ENCODE peak calls at places on chromosomes 6 and 20, in ten cellular contexts. One of them, this sample, is unnamed.

GRCh38 chr6:135314543-135314942 is 133.4 kb downstream of the MYB start:
- DNase-seq in OCI-LY7: peak; percentile 14
- DNase-seq in left ventricle myocardium inferior: no peak
- DNase-seq in activated CD4-positive, alpha-beta T cell treated with anti-CD3 and anti-CD28 coated beads, Interleukin-2, amount 50 U/mL, for 4 hours: no peak
- DNase-seq in progenitor cell of endocrine pancreas: no peak
- DNase-seq in T-helper 17 cell: no peak
- DNase-seq in bronchial epithelial cell: no peak
- DNase-seq in NCI-H1417: no peak
- DNase-seq in immature natural killer cell: no peak
- DNase-seq in astrocyte of the spinal cord: no peak
- DNase-seq in this sample: no peak

GRCh38 chr6:117840541-117840983 is 66.5 kb upstream of the SLC35F1 start:
- DNase-seq in progenitor cell of endocrine pancreas: peak; percentile 12
- DNase-seq in left ventricle myocardium inferior: no peak
- DNase-seq in immature natural killer cell: no peak
- DNase-seq in T-helper 17 cell: no peak
- DNase-seq in astrocyte of the spinal cord: peak; percentile 76
- DNase-seq in OCI-LY7: peak; percentile 37
- DNase-seq in bronchial epithelial cell: peak; percentile 48
- DNase-seq in NCI-H1417: peak; percentile 48
- DNase-seq in activated CD4-positive, alpha-beta T cell treated with anti-CD3 and anti-CD28 coated beads, Interleukin-2, amount 50 U/mL, for 4 hours: no peak
- DNase-seq in this sample: no peak

GRCh38 chr6:103327079-103327478 is 1532.6 kb downstream of the HACE1 start:
- DNase-seq in progenitor cell of endocrine pancreas: no peak
- DNase-seq in NCI-H1417: no peak
- DNase-seq in astrocyte of the spinal cord: no peak
- DNase-seq in left ventricle myocardium inferior: no peak
- DNase-seq in immature natural killer cell: no peak
- DNase-seq in OCI-LY7: no peak
- DNase-seq in activated CD4-positive, alpha-beta T cell treated with anti-CD3 and anti-CD28 coated beads, Interleukin-2, amount 50 U/mL, for 4 hours: no peak
- DNase-seq in T-helper 17 cell: no peak
- DNase-seq in bronchial epithelial cell: no peak
- DNase-seq in this sample: no peak

GRCh38 chr6:123997223-123997622 is 193.6 kb downstream of the NKAIN2 start:
- DNase-seq in progenitor cell of endocrine pancreas: no peak
- DNase-seq in left ventricle myocardium inferior: no peak
- DNase-seq in immature natural killer cell: no peak
- DNase-seq in bronchial epithelial cell: no peak
- DNase-seq in NCI-H1417: peak; percentile 94
- DNase-seq in T-helper 17 cell: no peak
- DNase-seq in activated CD4-positive, alpha-beta T cell treated with anti-CD3 and anti-CD28 coated beads, Interleukin-2, amount 50 U/mL, for 4 hours: no peak
- DNase-seq in OCI-LY7: peak; percentile 0
- DNase-seq in astrocyte of the spinal cord: no peak
- DNase-seq in this sample: no peak

GRCh38 chr6:110999634-111000270 is 17.9 kb downstream of the RPF2 start:
- DNase-seq in activated CD4-positive, alpha-beta T cell treated with anti-CD3 and anti-CD28 coated beads, Interleukin-2, amount 50 U/mL, for 4 hours: no peak
- DNase-seq in bronchial epithelial cell: peak; percentile 44
- DNase-seq in progenitor cell of endocrine pancreas: no peak
- DNase-seq in NCI-H1417: no peak
- DNase-seq in astrocyte of the spinal cord: peak; percentile 55
- DNase-seq in left ventricle myocardium inferior: no peak
- DNase-seq in OCI-LY7: peak; percentile 31
- DNase-seq in T-helper 17 cell: no peak
- DNase-seq in immature natural killer cell: no peak
- DNase-seq in this sample: peak; percentile 43

GRCh38 chr6:92708945-92709344 is 710.4 kb downstream of the EPHA7 start:
- DNase-seq in activated CD4-positive, alpha-beta T cell treated with anti-CD3 and anti-CD28 coated beads, Interleukin-2, amount 50 U/mL, for 4 hours: no peak
- DNase-seq in NCI-H1417: no peak
- DNase-seq in left ventricle myocardium inferior: no peak
- DNase-seq in astrocyte of the spinal cord: no peak
- DNase-seq in T-helper 17 cell: no peak
- DNase-seq in bronchial epithelial cell: no peak
- DNase-seq in immature natural killer cell: no peak
- DNase-seq in OCI-LY7: no peak
- DNase-seq in progenitor cell of endocrine pancreas: no peak
- DNase-seq in this sample: no peak

GRCh38 chr6:31038559-31038958 is 28.3 kb downstream of the MUC22 start:
- DNase-seq in astrocyte of the spinal cord: no peak
- DNase-seq in activated CD4-positive, alpha-beta T cell treated with anti-CD3 and anti-CD28 coated beads, Interleukin-2, amount 50 U/mL, for 4 hours: no peak
- DNase-seq in left ventricle myocardium inferior: no peak
- DNase-seq in immature natural killer cell: no peak
- DNase-seq in OCI-LY7: no peak
- DNase-seq in bronchial epithelial cell: no peak
- DNase-seq in progenitor cell of endocrine pancreas: no peak
- DNase-seq in NCI-H1417: no peak
- DNase-seq in T-helper 17 cell: no peak
- DNase-seq in this sample: no peak

GRCh38 chr6:67165606-67166005 is 1458.6 kb upstream of the EYS start:
- DNase-seq in immature natural killer cell: no peak
- DNase-seq in bronchial epithelial cell: no peak
- DNase-seq in activated CD4-positive, alpha-beta T cell treated with anti-CD3 and anti-CD28 coated beads, Interleukin-2, amount 50 U/mL, for 4 hours: no peak
- DNase-seq in NCI-H1417: no peak
- DNase-seq in T-helper 17 cell: no peak
- DNase-seq in OCI-LY7: no peak
- DNase-seq in progenitor cell of endocrine pancreas: no peak
- DNase-seq in left ventricle myocardium inferior: no peak
- DNase-seq in astrocyte of the spinal cord: no peak
- DNase-seq in this sample: no peak

GRCh38 chr20:25046181-25046641 is 11.7 kb downstream of the ACSS1 start:
- DNase-seq in left ventricle myocardium inferior: peak; percentile 78
- DNase-seq in T-helper 17 cell: no peak
- DNase-seq in astrocyte of the spinal cord: no peak
- DNase-seq in immature natural killer cell: no peak
- DNase-seq in OCI-LY7: no peak
- DNase-seq in NCI-H1417: no peak
- DNase-seq in activated CD4-positive, alpha-beta T cell treated with anti-CD3 and anti-CD28 coated beads, Interleukin-2, amount 50 U/mL, for 4 hours: no peak
- DNase-seq in bronchial epithelial cell: no peak
- DNase-seq in progenitor cell of endocrine pancreas: no peak
- DNase-seq in this sample: no peak

GRCh38 chr20:35284992-35285805 is 627 bp upstream of the EIF6 start:
- DNase-seq in immature natural killer cell: no peak
- DNase-seq in activated CD4-positive, alpha-beta T cell treated with anti-CD3 and anti-CD28 coated beads, Interleukin-2, amount 50 U/mL, for 4 hours: no peak
- DNase-seq in astrocyte of the spinal cord: no peak
- DNase-seq in progenitor cell of endocrine pancreas: no peak
- DNase-seq in T-helper 17 cell: no peak
- DNase-seq in OCI-LY7: no peak
- DNase-seq in bronchial epithelial cell: no peak
- DNase-seq in left ventricle myocardium inferior: no peak
- DNase-seq in NCI-H1417: no peak
- DNase-seq in this sample: no peak

GRCh38 chr6:118408863-118409262 is 139.2 kb upstream of the PLN start:
- DNase-seq in progenitor cell of endocrine pancreas: no peak
- DNase-seq in left ventricle myocardium inferior: no peak
- DNase-seq in bronchial epithelial cell: no peak
- DNase-seq in activated CD4-positive, alpha-beta T cell treated with anti-CD3 and anti-CD28 coated beads, Interleukin-2, amount 50 U/mL, for 4 hours: no peak
- DNase-seq in T-helper 17 cell: no peak
- DNase-seq in OCI-LY7: no peak
- DNase-seq in immature natural killer cell: no peak
- DNase-seq in astrocyte of the spinal cord: no peak
- DNase-seq in NCI-H1417: no peak
- DNase-seq in this sample: no peak

GRCh38 chr20:19269737-19270325 is 57.4 kb downstream of the SLC24A3 start:
- DNase-seq in bronchial epithelial cell: peak; percentile 8
- DNase-seq in immature natural killer cell: no peak
- DNase-seq in progenitor cell of endocrine pancreas: no peak
- DNase-seq in T-helper 17 cell: no peak
- DNase-seq in activated CD4-positive, alpha-beta T cell treated with anti-CD3 and anti-CD28 coated beads, Interleukin-2, amount 50 U/mL, for 4 hours: no peak
- DNase-seq in OCI-LY7: no peak
- DNase-seq in astrocyte of the spinal cord: peak; percentile 66
- DNase-seq in left ventricle myocardium inferior: no peak
- DNase-seq in NCI-H1417: no peak
- DNase-seq in this sample: no peak

GRCh38 chr6:134077301-134077700 is 24.9 kb upstream of the SLC2A12 start:
- DNase-seq in T-helper 17 cell: no peak
- DNase-seq in bronchial epithelial cell: peak; percentile 54
- DNase-seq in activated CD4-positive, alpha-beta T cell treated with anti-CD3 and anti-CD28 coated beads, Interleukin-2, amount 50 U/mL, for 4 hours: no peak
- DNase-seq in immature natural killer cell: no peak
- DNase-seq in OCI-LY7: no peak
- DNase-seq in NCI-H1417: no peak
- DNase-seq in left ventricle myocardium inferior: no peak
- DNase-seq in progenitor cell of endocrine pancreas: no peak
- DNase-seq in astrocyte of the spinal cord: peak; percentile 51
- DNase-seq in this sample: peak; percentile 34

GRCh38 chr6:137389150-137389664 is 105.0 kb downstream of the OLIG3 start:
- DNase-seq in progenitor cell of endocrine pancreas: no peak
- DNase-seq in activated CD4-positive, alpha-beta T cell treated with anti-CD3 and anti-CD28 coated beads, Interleukin-2, amount 50 U/mL, for 4 hours: peak; percentile 69
- DNase-seq in T-helper 17 cell: peak; percentile 35
- DNase-seq in immature natural killer cell: peak; percentile 79
- DNase-seq in OCI-LY7: peak; percentile 68
- DNase-seq in NCI-H1417: no peak
- DNase-seq in left ventricle myocardium inferior: no peak
- DNase-seq in astrocyte of the spinal cord: no peak
- DNase-seq in bronchial epithelial cell: peak; percentile 58
- DNase-seq in this sample: peak; percentile 46

GRCh38 chr20:6651016-6651415 is 116.5 kb upstream of the BMP2 start:
- DNase-seq in immature natural killer cell: no peak
- DNase-seq in progenitor cell of endocrine pancreas: no peak
- DNase-seq in NCI-H1417: no peak
- DNase-seq in activated CD4-positive, alpha-beta T cell treated with anti-CD3 and anti-CD28 coated beads, Interleukin-2, amount 50 U/mL, for 4 hours: no peak
- DNase-seq in astrocyte of the spinal cord: peak; percentile 62
- DNase-seq in left ventricle myocardium inferior: no peak
- DNase-seq in OCI-LY7: no peak
- DNase-seq in bronchial epithelial cell: peak; percentile 91
- DNase-seq in T-helper 17 cell: no peak
- DNase-seq in this sample: peak; percentile 26

GRCh38 chr6:9566096-9566495 is 848.8 kb downstream of the TFAP2A start:
- DNase-seq in immature natural killer cell: no peak
- DNase-seq in NCI-H1417: no peak
- DNase-seq in progenitor cell of endocrine pancreas: no peak
- DNase-seq in activated CD4-positive, alpha-beta T cell treated with anti-CD3 and anti-CD28 coated beads, Interleukin-2, amount 50 U/mL, for 4 hours: no peak
- DNase-seq in OCI-LY7: no peak
- DNase-seq in astrocyte of the spinal cord: no peak
- DNase-seq in bronchial epithelial cell: no peak
- DNase-seq in left ventricle myocardium inferior: no peak
- DNase-seq in T-helper 17 cell: no peak
- DNase-seq in this sample: no peak

GRCh38 chr6:38193051-38193450 is 373.5 kb downstream of the ZFAND3 start:
- DNase-seq in astrocyte of the spinal cord: no peak
- DNase-seq in NCI-H1417: no peak
- DNase-seq in T-helper 17 cell: no peak
- DNase-seq in activated CD4-positive, alpha-beta T cell treated with anti-CD3 and anti-CD28 coated beads, Interleukin-2, amount 50 U/mL, for 4 hours: no peak
- DNase-seq in OCI-LY7: no peak
- DNase-seq in left ventricle myocardium inferior: no peak
- DNase-seq in progenitor cell of endocrine pancreas: no peak
- DNase-seq in bronchial epithelial cell: no peak
- DNase-seq in immature natural killer cell: no peak
- DNase-seq in this sample: no peak

GRCh38 chr6:28537065-28537464 is 11.4 kb downstream of the GPX5 start:
- DNase-seq in progenitor cell of endocrine pancreas: no peak
- DNase-seq in immature natural killer cell: no peak
- DNase-seq in OCI-LY7: no peak
- DNase-seq in astrocyte of the spinal cord: peak; percentile 13
- DNase-seq in activated CD4-positive, alpha-beta T cell treated with anti-CD3 and anti-CD28 coated beads, Interleukin-2, amount 50 U/mL, for 4 hours: no peak
- DNase-seq in left ventricle myocardium inferior: no peak
- DNase-seq in bronchial epithelial cell: no peak
- DNase-seq in NCI-H1417: no peak
- DNase-seq in T-helper 17 cell: no peak
- DNase-seq in this sample: no peak

GRCh38 chr6:125888989-125889656 is 67.4 kb upstream of the HINT3 start:
- DNase-seq in astrocyte of the spinal cord: peak; percentile 13
- DNase-seq in immature natural killer cell: peak; percentile 25
- DNase-seq in NCI-H1417: no peak
- DNase-seq in T-helper 17 cell: no peak
- DNase-seq in bronchial epithelial cell: peak; percentile 74
- DNase-seq in activated CD4-positive, alpha-beta T cell treated with anti-CD3 and anti-CD28 coated beads, Interleukin-2, amount 50 U/mL, for 4 hours: no peak
- DNase-seq in OCI-LY7: peak; percentile 8
- DNase-seq in left ventricle myocardium inferior: no peak
- DNase-seq in progenitor cell of endocrine pancreas: no peak
- DNase-seq in this sample: peak; percentile 53

GRCh38 chr6:137846772-137847313 is 20.2 kb upstream of the TNFAIP3 start:
- DNase-seq in astrocyte of the spinal cord: no peak
- DNase-seq in T-helper 17 cell: no peak
- DNase-seq in OCI-LY7: no peak
- DNase-seq in activated CD4-positive, alpha-beta T cell treated with anti-CD3 and anti-CD28 coated beads, Interleukin-2, amount 50 U/mL, for 4 hours: no peak
- DNase-seq in bronchial epithelial cell: no peak
- DNase-seq in left ventricle myocardium inferior: peak; percentile 59
- DNase-seq in progenitor cell of endocrine pancreas: no peak
- DNase-seq in immature natural killer cell: no peak
- DNase-seq in NCI-H1417: no peak
- DNase-seq in this sample: no peak

GRCh38 chr6:10409160-10409765 is 5.6 kb downstream of the TFAP2A start:
- DNase-seq in OCI-LY7: no peak
- DNase-seq in activated CD4-positive, alpha-beta T cell treated with anti-CD3 and anti-CD28 coated beads, Interleukin-2, amount 50 U/mL, for 4 hours: no peak
- DNase-seq in bronchial epithelial cell: peak; percentile 43
- DNase-seq in left ventricle myocardium inferior: no peak
- DNase-seq in T-helper 17 cell: no peak
- DNase-seq in progenitor cell of endocrine pancreas: no peak
- DNase-seq in NCI-H1417: no peak
- DNase-seq in astrocyte of the spinal cord: no peak
- DNase-seq in immature natural killer cell: no peak
- DNase-seq in this sample: no peak

GRCh38 chr20:34604980-34605788 is 46.7 kb downstream of the MAP1LC3A start:
- DNase-seq in NCI-H1417: no peak
- DNase-seq in OCI-LY7: no peak
- DNase-seq in bronchial epithelial cell: no peak
- DNase-seq in T-helper 17 cell: no peak
- DNase-seq in astrocyte of the spinal cord: peak; percentile 60
- DNase-seq in left ventricle myocardium inferior: no peak
- DNase-seq in immature natural killer cell: no peak
- DNase-seq in activated CD4-positive, alpha-beta T cell treated with anti-CD3 and anti-CD28 coated beads, Interleukin-2, amount 50 U/mL, for 4 hours: no peak
- DNase-seq in progenitor cell of endocrine pancreas: no peak
- DNase-seq in this sample: no peak

GRCh38 chr6:161038229-161039003 is 46.8 kb downstream of the MAP3K4 start:
- DNase-seq in astrocyte of the spinal cord: peak; percentile 97
- DNase-seq in activated CD4-positive, alpha-beta T cell treated with anti-CD3 and anti-CD28 coated beads, Interleukin-2, amount 50 U/mL, for 4 hours: no peak
- DNase-seq in progenitor cell of endocrine pancreas: no peak
- DNase-seq in OCI-LY7: no peak
- DNase-seq in T-helper 17 cell: no peak
- DNase-seq in bronchial epithelial cell: peak; percentile 97
- DNase-seq in NCI-H1417: no peak
- DNase-seq in immature natural killer cell: no peak
- DNase-seq in left ventricle myocardium inferior: peak; percentile 24
- DNase-seq in this sample: peak; percentile 100

GRCh38 chr6:30683137-30683979 is 3.1 kb downstream of the PPP1R18 start:
- DNase-seq in T-helper 17 cell: no peak
- DNase-seq in progenitor cell of endocrine pancreas: no peak
- DNase-seq in OCI-LY7: peak; percentile 18
- DNase-seq in immature natural killer cell: no peak
- DNase-seq in astrocyte of the spinal cord: no peak
- DNase-seq in activated CD4-positive, alpha-beta T cell treated with anti-CD3 and anti-CD28 coated beads, Interleukin-2, amount 50 U/mL, for 4 hours: no peak
- DNase-seq in bronchial epithelial cell: peak; percentile 39
- DNase-seq in NCI-H1417: no peak
- DNase-seq in left ventricle myocardium inferior: peak; percentile 37
- DNase-seq in this sample: no peak

GRCh38 chr20:32872266-32872665 is 13.5 kb downstream of the EFCAB8 start:
- DNase-seq in activated CD4-positive, alpha-beta T cell treated with anti-CD3 and anti-CD28 coated beads, Interleukin-2, amount 50 U/mL, for 4 hours: no peak
- DNase-seq in T-helper 17 cell: no peak
- DNase-seq in immature natural killer cell: no peak
- DNase-seq in NCI-H1417: no peak
- DNase-seq in left ventricle myocardium inferior: no peak
- DNase-seq in astrocyte of the spinal cord: no peak
- DNase-seq in OCI-LY7: no peak
- DNase-seq in progenitor cell of endocrine pancreas: no peak
- DNase-seq in bronchial epithelial cell: no peak
- DNase-seq in this sample: no peak

GRCh38 chr6:26019261-26019845 is 56.8 kb downstream of the TRIM38 start:
- DNase-seq in left ventricle myocardium inferior: no peak
- DNase-seq in bronchial epithelial cell: no peak
- DNase-seq in immature natural killer cell: no peak
- DNase-seq in activated CD4-positive, alpha-beta T cell treated with anti-CD3 and anti-CD28 coated beads, Interleukin-2, amount 50 U/mL, for 4 hours: no peak
- DNase-seq in NCI-H1417: no peak
- DNase-seq in T-helper 17 cell: no peak
- DNase-seq in progenitor cell of endocrine pancreas: no peak
- DNase-seq in OCI-LY7: no peak
- DNase-seq in astrocyte of the spinal cord: no peak
- DNase-seq in this sample: no peak

GRCh38 chr20:36573103-36573797 is at the start of gene TGIF2:
- DNase-seq in astrocyte of the spinal cord: peak; percentile 81
- DNase-seq in left ventricle myocardium inferior: peak; percentile 82
- DNase-seq in bronchial epithelial cell: peak; percentile 55
- DNase-seq in OCI-LY7: peak; percentile 95
- DNase-seq in activated CD4-positive, alpha-beta T cell treated with anti-CD3 and anti-CD28 coated beads, Interleukin-2, amount 50 U/mL, for 4 hours: peak; percentile 89
- DNase-seq in NCI-H1417: no peak
- DNase-seq in progenitor cell of endocrine pancreas: peak; percentile 93
- DNase-seq in T-helper 17 cell: peak; percentile 72
- DNase-seq in immature natural killer cell: peak; percentile 85
- DNase-seq in this sample: peak; percentile 84

GRCh38 chr6:166691199-166691598 is 64.1 kb upstream of the RPS6KA2 start:
- DNase-seq in left ventricle myocardium inferior: peak; percentile 70
- DNase-seq in progenitor cell of endocrine pancreas: no peak
- DNase-seq in immature natural killer cell: no peak
- DNase-seq in OCI-LY7: no peak
- DNase-seq in activated CD4-positive, alpha-beta T cell treated with anti-CD3 and anti-CD28 coated beads, Interleukin-2, amount 50 U/mL, for 4 hours: no peak
- DNase-seq in T-helper 17 cell: no peak
- DNase-seq in NCI-H1417: no peak
- DNase-seq in astrocyte of the spinal cord: peak; percentile 56
- DNase-seq in bronchial epithelial cell: peak; percentile 75
- DNase-seq in this sample: peak; percentile 89